ENCODE peak calls at places on chromosomes 6 and 20, in seven cellular contexts. One of them, this sample, is unnamed.

GRCh38 chr20:62473200-62473585 is 2.6 kb downstream of the GATA5 start:
- DNase-seq in Kasumi-1: no peak
- DNase-seq in HT-29: no peak
- DNase-seq in WERI-Rb-1: no peak
- DNase-seq in EH: no peak
- DNase-seq in germinal center: no peak
- DNase-seq in AG10803: no peak
- DNase-seq in this sample: no peak

GRCh38 chr6:117601811-117602150 is 530 bp downstream of the GOPC start:
- DNase-seq in Kasumi-1: no peak
- DNase-seq in HT-29: no peak
- DNase-seq in WERI-Rb-1: no peak
- DNase-seq in EH: no peak
- DNase-seq in germinal center: peak
- DNase-seq in AG10803: no peak
- DNase-seq in this sample: no peak

GRCh38 chr6:33840064-33840926 is 36.5 kb upstream of the MLN start:
- DNase-seq in Kasumi-1: peak
- DNase-seq in HT-29: peak
- DNase-seq in WERI-Rb-1: peak
- DNase-seq in EH: peak
- DNase-seq in germinal center: no peak
- DNase-seq in AG10803: peak
- DNase-seq in this sample: peak

GRCh38 chr6:146336200-146336599 is 207.4 kb upstream of the RAB32 start:
- DNase-seq in Kasumi-1: no peak
- DNase-seq in HT-29: no peak
- DNase-seq in WERI-Rb-1: no peak
- DNase-seq in EH: peak
- DNase-seq in germinal center: no peak
- DNase-seq in AG10803: no peak
- DNase-seq in this sample: no peak

GRCh38 chr20:44959082-44959895 is 908 bp downstream of the TOMM34 start:
- DNase-seq in Kasumi-1: peak
- DNase-seq in HT-29: peak
- DNase-seq in WERI-Rb-1: peak
- DNase-seq in EH: peak
- DNase-seq in germinal center: peak
- DNase-seq in AG10803: peak
- DNase-seq in this sample: peak

GRCh38 chr6:138499303-138499991 is at the start of gene NHSL1:
- DNase-seq in Kasumi-1: peak
- DNase-seq in HT-29: no peak
- DNase-seq in WERI-Rb-1: peak
- DNase-seq in EH: peak
- DNase-seq in germinal center: peak
- DNase-seq in AG10803: peak
- DNase-seq in this sample: no peak

GRCh38 chr20:7285918-7286556 is 518.6 kb downstream of the BMP2 start:
- DNase-seq in Kasumi-1: peak
- DNase-seq in HT-29: peak
- DNase-seq in WERI-Rb-1: peak
- DNase-seq in EH: peak
- DNase-seq in germinal center: no peak
- DNase-seq in AG10803: peak
- DNase-seq in this sample: peak

GRCh38 chr6:155327326-155328073 is 13.2 kb upstream of the TFB1M start:
- DNase-seq in Kasumi-1: peak
- DNase-seq in HT-29: peak
- DNase-seq in WERI-Rb-1: peak
- DNase-seq in EH: peak
- DNase-seq in germinal center: peak
- DNase-seq in AG10803: peak
- DNase-seq in this sample: peak

GRCh38 chr20:56445130-56445529 is 23.3 kb upstream of the RTF2 start:
- DNase-seq in Kasumi-1: no peak
- DNase-seq in HT-29: no peak
- DNase-seq in WERI-Rb-1: no peak
- DNase-seq in EH: no peak
- DNase-seq in germinal center: no peak
- DNase-seq in AG10803: no peak
- DNase-seq in this sample: no peak

GRCh38 chr6:98779618-98780017 is 54.8 kb upstream of the POU3F2 start:
- DNase-seq in Kasumi-1: no peak
- DNase-seq in HT-29: no peak
- DNase-seq in WERI-Rb-1: no peak
- DNase-seq in EH: no peak
- DNase-seq in germinal center: no peak
- DNase-seq in AG10803: no peak
- DNase-seq in this sample: no peak

GRCh38 chr20:61497029-61497627 is 245.1 kb downstream of the CDH4 start:
- DNase-seq in Kasumi-1: no peak
- DNase-seq in HT-29: no peak
- DNase-seq in WERI-Rb-1: no peak
- DNase-seq in EH: no peak
- DNase-seq in germinal center: no peak
- DNase-seq in AG10803: no peak
- DNase-seq in this sample: no peak

GRCh38 chr6:47111685-47112084 is 69.6 kb upstream of the ADGRF1 start:
- DNase-seq in Kasumi-1: no peak
- DNase-seq in HT-29: peak
- DNase-seq in WERI-Rb-1: no peak
- DNase-seq in EH: peak
- DNase-seq in germinal center: no peak
- DNase-seq in AG10803: peak
- DNase-seq in this sample: peak

GRCh38 chr6:132973556-132973993 is 159.2 kb downstream of the RPS12 start:
- DNase-seq in Kasumi-1: no peak
- DNase-seq in HT-29: no peak
- DNase-seq in WERI-Rb-1: no peak
- DNase-seq in EH: no peak
- DNase-seq in germinal center: no peak
- DNase-seq in AG10803: no peak
- DNase-seq in this sample: no peak

GRCh38 chr6:123777554-123777953 is 26.1 kb upstream of the NKAIN2 start:
- DNase-seq in Kasumi-1: no peak
- DNase-seq in HT-29: peak
- DNase-seq in WERI-Rb-1: no peak
- DNase-seq in EH: no peak
- DNase-seq in germinal center: no peak
- DNase-seq in AG10803: no peak
- DNase-seq in this sample: peak

GRCh38 chr6:17130786-17131185 is 28.9 kb downstream of the STMND1 start:
- DNase-seq in Kasumi-1: no peak
- DNase-seq in HT-29: no peak
- DNase-seq in WERI-Rb-1: no peak
- DNase-seq in EH: peak
- DNase-seq in germinal center: no peak
- DNase-seq in AG10803: peak
- DNase-seq in this sample: no peak

GRCh38 chr20:41166201-41167117 is 29.1 kb downstream of the PLCG1 start:
- DNase-seq in Kasumi-1: no peak
- DNase-seq in HT-29: no peak
- DNase-seq in WERI-Rb-1: no peak
- DNase-seq in EH: no peak
- DNase-seq in germinal center: no peak
- DNase-seq in AG10803: no peak
- DNase-seq in this sample: no peak

GRCh38 chr20:54723723-54724122 is 248.3 kb downstream of the DOK5 start:
- DNase-seq in Kasumi-1: no peak
- DNase-seq in HT-29: no peak
- DNase-seq in WERI-Rb-1: no peak
- DNase-seq in EH: no peak
- DNase-seq in germinal center: no peak
- DNase-seq in AG10803: no peak
- DNase-seq in this sample: no peak

GRCh38 chr6:49890988-49891387 is 24.7 kb upstream of the CRISP1 start:
- DNase-seq in Kasumi-1: no peak
- DNase-seq in HT-29: no peak
- DNase-seq in WERI-Rb-1: no peak
- DNase-seq in EH: no peak
- DNase-seq in germinal center: no peak
- DNase-seq in AG10803: no peak
- DNase-seq in this sample: no peak

This sample was measured in ELR.